ENCODE peak calls at places on chromosomes 4 and X, in five cellular contexts. H is A172; P is naive thymus-derived CD4-positive, alpha-beta T cell; Q is AG10803; R is COR-L47. F is an unnamed sample.

GRCh38 chr4:56414135-56414675 is 21.2 kb downstream of the PPAT start:
- DNase-seq in H (peak), R (no peak), Q (peak), P (no peak), F (no peak)

GRCh38 chr4:2928242-2929155 is 34.7 kb downstream of the NOP14 start:
- DNase-seq in R (no peak), Q (no peak), H (no peak), P (no peak), F (no peak)

GRCh38 chrX:115344885-115345653 is 55.6 kb downstream of the LUZP4 start:
- DNase-seq in Q (peak), H (peak), P (no peak), R (peak), F (no peak)

GRCh38 chr4:84050014-84050413 is 449.1 kb downstream of the NKX6-1 start:
- DNase-seq in R (no peak), H (peak), Q (no peak), P (no peak), F (no peak)

GRCh38 chr4:1249148-1249730 is 309 bp upstream of the CTBP1 start:
- DNase-seq in H (peak), Q (peak), R (peak), P (peak), F (peak)

GRCh38 chrX:22192419-22193086 is 80.2 kb upstream of the CBLL2 start:
- DNase-seq in R (peak), P (no peak), Q (peak), H (peak), F (peak)

GRCh38 chrX:49071877-49072711 is 1.7 kb downstream of the PRAF2 start:
- DNase-seq in R (no peak), Q (peak), P (no peak), H (no peak), F (peak)

GRCh38 chr4:76637704-76638361 is 202.8 kb downstream of the SHROOM3 start:
- DNase-seq in Q (peak), H (peak), R (no peak), P (no peak), F (no peak)

GRCh38 chr4:150305995-150306394 is 227.8 kb downstream of the DCLK2 start:
- DNase-seq in P (no peak), H (peak), Q (peak), R (no peak), F (no peak)

GRCh38 chrX:112642349-112642748 is 37.4 kb downstream of the LHFPL1 start:
- DNase-seq in H (peak), R (peak), P (no peak), Q (peak), F (peak)

GRCh38 chr4:140691369-140691768 is 64.8 kb downstream of the TBC1D9 start:
- DNase-seq in H (no peak), R (no peak), P (no peak), Q (peak), F (no peak)

GRCh38 chrX:138885886-138886285 is 174.4 kb upstream of the FGF13 start:
- DNase-seq in R (no peak), H (peak), Q (peak), P (no peak), F (no peak)

GRCh38 chrX:15864629-15865028 is 10.0 kb upstream of the AP1S2 start:
- DNase-seq in P (no peak), R (no peak), Q (no peak), H (no peak), F (no peak)

GRCh38 chr4:47032405-47033106 is 1.2 kb downstream of the GABRB1 start:
- DNase-seq in H (peak), Q (peak), P (no peak), R (peak), F (peak)

F was measured in erythroblast.